ENCODE peak calls at places on chromosomes 6 and 20, in nine cellular contexts. C is progenitor cell of endocrine pancreas; A is NCI-H1092 treated with DMSO at 0.1 percent for 48 hours; I is CD8-positive, alpha-beta T cell; X is effector memory CD8-positive, alpha-beta T cell; J is lower leg skin; E is kidney epithelial cell; F is caudate nucleus; K is mesendoderm. B is an unnamed sample.

GRCh38 chr20:60627751-60628565 is 624.1 kb upstream of the CDH4 start:
- DNase-seq in X (no peak), J (no peak), C (no peak), K (peak; percentile 35), I (no peak), F (no peak), E (no peak), A (no peak), B (no peak)

GRCh38 chr20:50540620-50541605 is 30.7 kb downstream of the PTPN1 start:
- DNase-seq in C (no peak), J (no peak), E (peak; percentile 94), A (no peak), I (no peak), X (no peak), K (peak; percentile 96), F (no peak), B (no peak)

GRCh38 chr6:45835725-45836437 is 179.8 kb downstream of the CLIC5 start:
- DNase-seq in C (no peak), J (no peak), F (no peak), X (no peak), E (no peak), K (no peak), I (no peak), A (no peak), B (no peak)

GRCh38 chr20:35395728-35396127 is 16.0 kb downstream of the UQCC1 start:
- DNase-seq in J (no peak), X (no peak), F (no peak), C (no peak), E (no peak), K (peak; percentile 21), A (no peak), I (no peak), B (no peak)

GRCh38 chr20:20503788-20504528 is 136.1 kb downstream of the INSM1 start:
- DNase-seq in A (no peak), E (no peak), X (no peak), I (no peak), K (no peak), C (no peak), J (no peak), F (no peak), B (no peak)

GRCh38 chr6:156685823-156686428 is 91.3 kb upstream of the ARID1B start:
- DNase-seq in J (no peak), E (no peak), K (no peak), A (peak; percentile 49), X (no peak), I (no peak), C (no peak), F (no peak), B (no peak)

GRCh38 chr20:32019156-32019510 is 8.9 kb downstream of the CCM2L start:
- DNase-seq in A (peak; percentile 32), E (no peak), I (no peak), C (peak; percentile 60), X (no peak), K (peak; percentile 80), J (no peak), F (no peak), B (no peak)

GRCh38 chr6:77448546-77448945 is 14.7 kb downstream of the HTR1B start:
- DNase-seq in J (no peak), A (no peak), X (no peak), F (no peak), E (no peak), I (no peak), C (no peak), K (no peak), B (no peak)

GRCh38 chr20:3003416-3003815 is 40.0 kb upstream of the GNRH2 start:
- DNase-seq in A (no peak), I (no peak), F (no peak), K (no peak), X (no peak), C (no peak), E (no peak), J (no peak), B (no peak)